ENCODE peak calls at places on chromosomes 6 and 20, in seven cellular contexts. U is HCT116, D is K562, Z is SK-N-SH, T is GM12878, W is HepG2, B is H1. O is an unnamed sample.

GRCh38 chr6:150587637-150588036 is 12.0 kb upstream of the PLEKHG1 start:
- DNase-seq in Z (no peak), D (no peak), T (no peak), U (no peak), W (no peak), B (no peak), O (no peak)

GRCh38 chr6:80622641-80623040 is 516.2 kb downstream of the BCKDHB start:
- DNase-seq in D (no peak), U (no peak), T (no peak), Z (no peak), B (no peak), W (no peak), O (no peak)

GRCh38 chr20:944774-945410 is 28.8 kb upstream of the ANGPT4 start:
- DNase-seq in U (no peak), W (no peak), T (no peak), D (no peak), Z (no peak), B (no peak), O (no peak)

GRCh38 chr20:9087531-9088217 is 18.8 kb downstream of the PLCB4 start:
- DNase-seq in Z (peak; percentile 56), T (no peak), W (no peak), B (no peak), U (no peak), D (no peak), O (no peak)

GRCh38 chr20:53929399-53929798 is 141.0 kb downstream of the BCAS1 start:
- DNase-seq in Z (no peak), B (no peak), U (no peak), D (no peak), W (no peak), T (no peak), O (no peak)

GRCh38 chr20:21202284-21202683 is 76.4 kb downstream of the KIZ start:
- DNase-seq in B (no peak), D (no peak), Z (no peak), U (peak; percentile 50), T (no peak), W (peak; percentile 16), O (no peak)

GRCh38 chr6:100346203-100346602 is 118.5 kb downstream of the SIM1 start:
- DNase-seq in Z (no peak), T (no peak), U (no peak), B (no peak), W (no peak), D (no peak), O (no peak)

GRCh38 chr6:42509765-42510164 is 54.1 kb upstream of the UBR2 start:
- DNase-seq in D (no peak), T (no peak), W (no peak), B (no peak), Z (no peak), U (no peak), O (no peak)

GRCh38 chr6:44062771-44063560 is 64.3 kb downstream of the MRPL14 start:
- DNase-seq in Z (peak; percentile 50), W (no peak), T (no peak), U (no peak), D (peak; percentile 79), B (peak; percentile 95), O (no peak)

GRCh38 chr20:4063631-4064030 is 48.3 kb upstream of the RNF24 start:
- DNase-seq in T (no peak), U (no peak), B (no peak), D (no peak), W (no peak), Z (no peak), O (no peak)

GRCh38 chr6:14312497-14312896 is 194.9 kb downstream of the CD83 start:
- DNase-seq in D (no peak), Z (no peak), W (no peak), U (no peak), T (peak; percentile 23), B (no peak), O (no peak)

GRCh38 chr6:151070666-151071065 is 169.1 kb upstream of the AKAP12 start:
- DNase-seq in Z (no peak), B (no peak), T (no peak), W (peak; percentile 34), D (no peak), U (no peak), O (no peak)

GRCh38 chr6:107185570-107185969 is 70.3 kb upstream of the BEND3 start:
- DNase-seq in T (no peak), W (peak; percentile 29), B (no peak), Z (peak; percentile 41), U (no peak), D (no peak), O (no peak)

GRCh38 chr6:135114355-135115145 is 59.9 kb upstream of the HBS1L start:
- DNase-seq in W (no peak), U (no peak), Z (no peak), T (peak; percentile 67), D (no peak), B (no peak), O (no peak)

GRCh38 chr6:8238772-8239683 is 136.7 kb upstream of the EEF1E1 start:
- DNase-seq in U (no peak), Z (peak; percentile 49), W (no peak), B (no peak), T (no peak), D (no peak), O (no peak)

GRCh38 chr6:167796668-167797031 is 30.1 kb upstream of the AFDN start:
- DNase-seq in B (no peak), W (no peak), D (no peak), T (no peak), U (no peak), Z (no peak), O (no peak)

GRCh38 chr6:130485870-130486269 is 120.1 kb downstream of the TMEM200A start:
- DNase-seq in W (no peak), T (no peak), B (no peak), D (no peak), U (no peak), Z (no peak), O (no peak)

DNA sequence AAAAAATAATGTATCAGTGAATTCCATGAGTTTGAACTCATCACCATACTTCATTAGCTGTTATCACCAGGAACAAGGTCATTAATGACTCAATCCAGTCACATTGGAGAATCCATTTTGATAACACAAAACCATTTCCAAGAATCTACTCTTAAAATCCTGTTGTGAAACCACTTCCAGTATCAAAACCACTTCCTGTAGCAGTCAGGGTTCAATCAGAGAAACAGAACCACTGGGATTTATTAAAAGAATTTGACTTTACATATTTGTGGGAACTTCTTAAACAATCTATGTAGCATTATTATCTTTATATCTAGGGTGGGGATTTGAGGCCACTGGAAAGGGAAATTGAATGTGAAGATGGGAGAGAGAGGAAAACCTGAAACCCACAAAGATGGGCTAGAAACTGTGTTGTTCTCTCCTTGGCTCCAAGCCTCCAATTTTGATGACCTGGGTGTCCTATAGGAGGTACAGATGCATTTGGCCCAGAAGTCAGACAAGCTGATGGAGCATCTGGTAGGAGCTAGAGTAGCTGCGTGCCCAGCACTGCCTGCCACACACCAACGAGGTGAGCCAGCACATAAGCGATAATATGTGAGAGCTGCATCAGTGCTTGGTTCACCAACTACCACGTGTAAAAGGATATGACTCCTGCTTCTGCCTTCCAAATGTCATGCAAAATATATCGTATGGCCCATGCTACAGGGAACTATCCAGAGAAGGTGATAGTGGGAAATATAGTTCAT is 117.0 kb downstream of the TMEM200A start:
- DNase-seq in Z (no peak), U (no peak), T (no peak), B (no peak), W (no peak), D (no peak), O (no peak)
- TF ChIP-seq JUND in Z (peak; percentile 23), U (no peak), T (no peak), B (no peak), W (no peak), D (no peak), O (no peak)

DNA sequence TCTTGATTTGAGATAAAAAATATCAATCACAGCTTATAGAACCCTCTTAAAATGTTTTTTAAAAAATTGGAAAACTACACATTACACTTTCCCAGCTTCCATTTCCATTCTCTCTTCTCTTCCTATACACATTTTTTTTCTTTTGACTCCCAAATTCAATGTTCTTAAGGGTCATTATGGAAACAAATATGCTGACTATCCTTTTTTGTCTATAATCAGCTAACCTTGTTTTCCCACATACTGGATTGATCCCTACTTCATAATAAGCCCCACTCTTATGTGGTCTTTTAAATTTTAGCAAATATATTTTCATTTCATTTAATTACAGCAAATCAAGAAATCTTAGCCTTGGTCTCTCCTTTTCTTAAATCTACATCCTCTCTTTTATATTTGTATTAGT is 378.4 kb downstream of the MEI4 start:
- DNase-seq in Z (no peak), U (no peak), T (no peak), D (no peak), B (no peak), W (no peak), O (no peak)
- TF ChIP-seq JUND in Z (no peak), U (no peak), T (no peak), D (no peak), B (no peak), W (no peak), O (no peak)

DNA sequence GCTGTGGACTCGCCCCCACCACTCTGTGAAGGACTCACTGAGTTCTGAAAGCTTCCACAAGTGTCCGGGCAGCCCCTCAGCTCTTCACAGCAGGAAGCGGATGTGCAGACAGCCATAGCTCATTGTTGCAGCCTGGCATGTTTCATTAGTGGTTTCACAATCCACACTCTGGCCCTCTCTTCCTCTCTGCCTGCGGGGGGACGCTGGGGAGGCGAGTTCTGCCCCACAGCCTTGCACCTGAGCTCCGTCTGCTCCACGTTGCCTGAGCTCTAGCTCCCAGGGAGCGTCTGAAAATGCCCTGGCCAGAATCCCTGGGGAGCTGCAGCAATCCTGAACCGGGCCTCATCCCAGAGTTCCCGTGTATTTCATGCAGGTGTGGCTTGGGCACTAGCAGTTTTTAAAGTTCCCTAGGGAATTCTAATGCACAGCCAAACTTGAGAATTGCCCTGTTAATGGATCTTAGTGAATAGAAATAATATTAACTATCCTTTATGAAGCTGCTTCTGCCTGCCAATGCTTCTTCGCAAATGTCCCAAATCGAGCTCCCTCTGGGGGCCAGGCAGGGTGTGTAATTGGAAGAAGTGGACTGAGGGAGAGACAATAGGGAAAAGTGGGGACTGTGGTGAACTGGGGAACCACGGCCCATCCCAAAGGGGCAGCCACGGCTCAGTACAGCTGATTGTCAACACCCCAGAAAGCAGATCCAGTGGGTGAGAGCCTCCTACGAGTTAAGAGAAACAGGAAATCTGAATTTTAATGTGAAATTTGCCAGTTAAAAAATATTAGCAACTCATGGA is 51.5 kb downstream of the CTCFL start:
- DNase-seq in D (no peak), B (no peak), Z (no peak), U (no peak), T (peak; percentile 68), W (no peak), O (no peak)
- TF ChIP-seq JUND in D (no peak), B (no peak), Z (no peak), U (no peak), T (no peak), W (no peak), O (no peak)

GRCh38 chr20:59006167-59006863 is 739 bp downstream of the CTSZ start:
- DNase-seq in Z (no peak), U (no peak), D (no peak), T (no peak), B (no peak), W (no peak), O (no peak)

GRCh38 chr20:59005523-59006166 is 1.4 kb downstream of the CTSZ start:
- DNase-seq in B (no peak), U (no peak), D (no peak), Z (no peak), W (no peak), T (no peak), O (no peak)

GRCh38 chr20:59008715-59009336 is 1.8 kb upstream of the CTSZ start:
- DNase-seq in W (no peak), B (no peak), T (no peak), U (no peak), D (no peak), Z (no peak), O (no peak)

GRCh38 chr20:59006864-59007757 is at the start of gene CTSZ:
- DNase-seq in U (no peak), Z (no peak), B (peak; percentile 76), W (no peak), D (peak; percentile 91), T (no peak), O (peak; percentile 69)

GRCh38 chr20:59007758-59008511 is 881 bp upstream of the CTSZ start:
- DNase-seq in U (no peak), Z (no peak), T (peak; percentile 60), W (no peak), B (no peak), D (peak; percentile 53), O (no peak)
- TF ChIP-seq JUND in U (no peak), Z (no peak), T (peak; percentile 81), W (no peak), B (no peak), D (no peak), O (no peak)

O was measured in T47D.